ENCODE peak calls at places on chromosome 3, in ten cellular contexts. R is GM10248; I is myocyte; Y is esophagus squamous epithelium; S is NCI-H774; U is MCF 10A; N is activated CD4-positive, CD25-positive, alpha-beta regulatory T cell; T is anterior cingulate cortex; H is GM13976; A is WTC11. E is an unnamed sample.

GRCh38 chr3:49707113-49707480 is 12.4 kb downstream of the AMIGO3 start:
- DNase-seq in R (no peak), I (peak; percentile 45), Y (no peak), S (no peak), U (no peak), N (no peak), T (no peak), H (no peak), A (no peak), E (no peak)

GRCh38 chr3:31157893-31158620 is 263.6 kb upstream of the GADL1 start:
- DNase-seq in R (no peak), I (no peak), Y (no peak), S (no peak), U (no peak), N (no peak), T (no peak), H (no peak), A (no peak), E (no peak)

GRCh38 chr3:110318108-110318507 is 753.5 kb upstream of the NECTIN3 start:
- DNase-seq in R (no peak), I (no peak), Y (no peak), S (peak; percentile 4), U (no peak), N (no peak), T (no peak), H (no peak), A (no peak), E (no peak)

GRCh38 chr3:111979689-111980025 is 831 bp downstream of the ABHD10 start:
- DNase-seq in R (no peak), I (no peak), Y (no peak), S (no peak), U (no peak), N (no peak), T (no peak), H (no peak), A (no peak), E (no peak)

GRCh38 chr3:119596392-119596791 is 1.3 kb upstream of the PLA1A start:
- DNase-seq in R (no peak), I (no peak), Y (no peak), S (no peak), U (no peak), N (no peak), T (no peak), H (no peak), A (no peak), E (no peak)

GRCh38 chr3:143302638-143303171 is 183.1 kb downstream of the CHST2 start:
- DNase-seq in R (no peak), I (peak; percentile 96), Y (no peak), S (no peak), U (peak; percentile 91), N (no peak), T (no peak), H (no peak), A (no peak), E (no peak)

GRCh38 chr3:116341381-116341780 is 103.9 kb downstream of the LSAMP start:
- DNase-seq in R (no peak), I (no peak), Y (no peak), S (no peak), U (no peak), N (no peak), T (no peak), H (no peak), A (no peak), E (no peak)

GRCh38 chr3:134505485-134505884 is 19.6 kb downstream of the CEP63 start:
- DNase-seq in R (no peak), I (no peak), Y (no peak), S (no peak), U (no peak), N (no peak), T (no peak), H (no peak), A (no peak), E (no peak)

GRCh38 chr3:114551770-114552526 is 258.1 kb downstream of the TIGIT start:
- DNase-seq in R (no peak), I (peak; percentile 36), Y (no peak), S (no peak), U (peak; percentile 78), N (no peak), T (no peak), H (no peak), A (no peak), E (no peak)

GRCh38 chr3:148004331-148004730 is 595.2 kb downstream of the ZIC1 start:
- DNase-seq in R (no peak), I (no peak), Y (no peak), S (no peak), U (no peak), N (no peak), T (no peak), H (no peak), A (no peak), E (no peak)

GRCh38 chr3:165195628-165196576 is at the start of gene SLITRK3:
- DNase-seq in R (peak; percentile 15), I (no peak), Y (no peak), S (peak; percentile 51), U (no peak), N (no peak), T (no peak), H (peak; percentile 31), A (no peak), E (no peak)

GRCh38 chr3:151008699-151009098 is 36.2 kb upstream of the CLRN1 start:
- DNase-seq in R (no peak), I (peak; percentile 52), Y (no peak), S (no peak), U (peak; percentile 27), N (no peak), T (no peak), H (no peak), A (no peak), E (peak; percentile 8)

GRCh38 chr3:150078983-150079739 is 108.5 kb upstream of the PFN2 start:
- DNase-seq in R (no peak), I (peak; percentile 87), Y (no peak), S (no peak), U (peak; percentile 49), N (no peak), T (no peak), H (no peak), A (no peak), E (no peak)

GRCh38 chr3:106452096-106452495 is 583.3 kb upstream of the CBLB start:
- DNase-seq in R (no peak), I (no peak), Y (no peak), S (no peak), U (no peak), N (no peak), T (peak; percentile 1), H (no peak), A (no peak), E (peak; percentile 42)

GRCh38 chr3:54549607-54550006 is 378.3 kb downstream of the LRTM1 start:
- DNase-seq in R (no peak), I (no peak), Y (no peak), S (no peak), U (no peak), N (no peak), T (no peak), H (no peak), A (no peak), E (no peak)

GRCh38 chr3:9809239-9809614 is 835 bp upstream of the TTLL3 start:
- DNase-seq in R (no peak), I (no peak), Y (no peak), S (no peak), U (no peak), N (no peak), T (no peak), H (no peak), A (no peak), E (no peak)

GRCh38 chr3:64331605-64332004 is 106.3 kb upstream of the PRICKLE2 start:
- DNase-seq in R (no peak), I (no peak), Y (no peak), S (no peak), U (no peak), N (no peak), T (no peak), H (no peak), A (no peak), E (no peak)

GRCh38 chr3:185687479-185687878 is 101.4 kb downstream of the SENP2 start:
- DNase-seq in R (no peak), I (peak; percentile 23), Y (no peak), S (no peak), U (no peak), N (no peak), T (no peak), H (no peak), A (no peak), E (no peak)

GRCh38 chr3:11591401-11592266 is 52.1 kb downstream of the VGLL4 start:
- DNase-seq in R (no peak), I (peak; percentile 60), Y (no peak), S (no peak), U (no peak), N (no peak), T (peak; percentile 86), H (no peak), A (peak; percentile 44), E (peak; percentile 89)

GRCh38 chr3:46883252-46884185 is 6.0 kb downstream of the PTH1R start:
- DNase-seq in R (no peak), I (no peak), Y (no peak), S (no peak), U (no peak), N (no peak), T (no peak), H (peak; percentile 67), A (no peak), E (no peak)

GRCh38 chr3:32296251-32297204 is 58.0 kb downstream of the CMTM8 start:
- DNase-seq in R (peak; percentile 74), I (peak; percentile 71), Y (no peak), S (no peak), U (peak; percentile 70), N (peak; percentile 19), T (peak; percentile 6), H (peak; percentile 69), A (peak; percentile 72), E (peak; percentile 37)

GRCh38 chr3:49668861-49669260 is 5.3 kb upstream of the APEH start:
- DNase-seq in R (no peak), I (no peak), Y (no peak), S (no peak), U (peak; percentile 55), N (no peak), T (no peak), H (no peak), A (no peak), E (no peak)

GRCh38 chr3:10783360-10784346 is 32.4 kb upstream of the SLC6A11 start:
- DNase-seq in R (no peak), I (peak; percentile 26), Y (no peak), S (peak; percentile 2), U (peak; percentile 51), N (no peak), T (no peak), H (peak; percentile 49), A (peak; percentile 38), E (peak; percentile 36)

GRCh38 chr3:148240351-148240750 is 457.4 kb upstream of the AGTR1 start:
- DNase-seq in R (no peak), I (no peak), Y (no peak), S (no peak), U (no peak), N (no peak), T (no peak), H (no peak), A (no peak), E (no peak)

GRCh38 chr3:31253782-31254181 is 278.9 kb upstream of the STT3B start:
- DNase-seq in R (no peak), I (no peak), Y (no peak), S (no peak), U (peak; percentile 87), N (no peak), T (no peak), H (no peak), A (no peak), E (no peak)

GRCh38 chr3:73592154-73592877 is 32.4 kb downstream of the PDZRN3 start:
- DNase-seq in R (no peak), I (no peak), Y (no peak), S (peak; percentile 1), U (no peak), N (no peak), T (no peak), H (no peak), A (no peak), E (no peak)

GRCh38 chr3:46017720-46018119 is 9.6 kb downstream of the XCR1 start:
- DNase-seq in R (no peak), I (peak; percentile 71), Y (no peak), S (no peak), U (peak; percentile 13), N (no peak), T (peak; percentile 16), H (peak; percentile 47), A (no peak), E (no peak)

GRCh38 chr3:88267847-88268246 is 118.1 kb downstream of the C3orf38 start:
- DNase-seq in R (no peak), I (no peak), Y (no peak), S (no peak), U (no peak), N (no peak), T (no peak), H (no peak), A (no peak), E (no peak)

E was measured in putamen.